ENCODE peak calls at places on chromosomes 3 and 15, in ten cellular contexts. E, I, Z, A, S, M, H, J, D and B are unnamed samples.

GRCh38 chr3:170037463-170038433 is at the start of gene GPR160:
- DNase-seq in E (peak; percentile 97), I (peak; percentile 80), Z (peak; percentile 71), A (peak; percentile 45), S (no peak), M (peak; percentile 15), H (no peak), J (peak; percentile 71), D (peak; percentile 97), B (peak; percentile 89)

GRCh38 chr15:80068578-80068977 is 9.1 kb downstream of the ZFAND6 start:
- DNase-seq in E (no peak), I (no peak), Z (no peak), A (no peak), S (no peak), M (peak; percentile 54), H (peak; percentile 58), J (no peak), D (no peak), B (no peak)

GRCh38 chr15:63977102-63977501 is 69.2 kb downstream of the DAPK2 start:
- DNase-seq in E (no peak), I (no peak), Z (no peak), A (no peak), S (no peak), M (no peak), H (no peak), J (no peak), D (no peak), B (no peak)

GRCh38 chr3:11482024-11482423 is 161.7 kb downstream of the VGLL4 start:
- DNase-seq in E (peak; percentile 22), I (no peak), Z (no peak), A (peak; percentile 87), S (no peak), M (peak; percentile 54), H (no peak), J (peak; percentile 79), D (no peak), B (no peak)

GRCh38 chr3:147895509-147895908 is 486.3 kb downstream of the ZIC1 start:
- DNase-seq in E (no peak), I (no peak), Z (no peak), A (no peak), S (no peak), M (no peak), H (no peak), J (no peak), D (no peak), B (no peak)

GRCh38 chr3:13580256-13581023 is 31.5 kb downstream of the FBLN2 start:
- DNase-seq in E (peak; percentile 45), I (no peak), Z (no peak), A (no peak), S (no peak), M (no peak), H (no peak), J (no peak), D (peak; percentile 41), B (no peak)

GRCh38 chr3:87287025-87287424 is 10.6 kb upstream of the POU1F1 start:
- DNase-seq in E (no peak), I (no peak), Z (no peak), A (no peak), S (no peak), M (peak; percentile 53), H (peak; percentile 63), J (no peak), D (no peak), B (no peak)

GRCh38 chr3:129398803-129399144 is 29.7 kb downstream of the EFCAB12 start:
- DNase-seq in E (no peak), I (peak; percentile 25), Z (no peak), A (no peak), S (no peak), M (peak; percentile 29), H (no peak), J (no peak), D (peak; percentile 35), B (no peak)

GRCh38 chr15:77185242-77185785 is 114.4 kb upstream of the TSPAN3 start:
- DNase-seq in E (no peak), I (no peak), Z (no peak), A (no peak), S (no peak), M (no peak), H (no peak), J (no peak), D (no peak), B (no peak)

GRCh38 chr15:77183066-77183465 is 112.2 kb upstream of the TSPAN3 start:
- DNase-seq in E (no peak), I (no peak), Z (no peak), A (no peak), S (no peak), M (no peak), H (no peak), J (no peak), D (no peak), B (no peak)

GRCh38 chr15:77187751-77188464 is 117.0 kb upstream of the TSPAN3 start:
- DNase-seq in E (no peak), I (no peak), Z (no peak), A (no peak), S (no peak), M (peak; percentile 47), H (peak; percentile 30), J (no peak), D (no peak), B (no peak)

GRCh38 chr15:77191230-77191834 is 120.4 kb upstream of the TSPAN3 start:
- DNase-seq in E (no peak), I (no peak), Z (no peak), A (no peak), S (no peak), M (no peak), H (no peak), J (no peak), D (no peak), B (no peak)

DNA sequence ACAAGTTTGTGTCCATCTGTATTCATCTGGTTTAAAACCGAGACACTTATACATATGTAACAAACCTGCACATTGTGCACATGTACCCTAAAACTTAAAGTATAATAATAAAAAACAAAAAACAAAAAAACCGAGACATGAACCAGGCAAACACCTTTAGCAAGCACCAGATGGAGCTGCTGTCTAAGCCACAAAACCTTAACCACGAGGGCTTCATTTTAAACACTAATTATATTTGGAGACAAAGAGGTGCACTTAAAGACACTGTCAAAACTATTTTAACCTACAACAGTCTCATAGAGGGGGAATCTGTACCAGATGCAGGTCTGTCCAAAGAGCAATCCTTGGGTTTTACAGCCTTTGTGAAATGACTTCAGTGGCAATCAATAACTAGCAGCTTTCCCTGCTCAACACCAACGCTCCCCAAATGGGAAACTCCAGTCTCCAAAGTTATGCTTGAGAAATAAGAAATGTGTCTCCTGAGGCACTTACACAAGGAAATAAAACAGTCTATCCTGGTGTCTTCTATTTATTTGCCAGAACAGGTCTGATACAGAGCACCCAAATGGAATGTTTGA is 115.7 kb upstream of the TSPAN3 start:
- DNase-seq in E (no peak), I (no peak), Z (no peak), A (no peak), S (no peak), M (peak; percentile 47), H (peak; percentile 20), J (no peak), D (peak; percentile 18), B (no peak)
- TF ChIP-seq CTCF in E (peak; percentile 34), I (peak; percentile 28), Z (peak; percentile 16), A (peak; percentile 36), S (no peak), M (peak; percentile 62), H (peak; percentile 50), J (peak; percentile 71), D (no peak), B (peak; percentile 60)

DNA sequence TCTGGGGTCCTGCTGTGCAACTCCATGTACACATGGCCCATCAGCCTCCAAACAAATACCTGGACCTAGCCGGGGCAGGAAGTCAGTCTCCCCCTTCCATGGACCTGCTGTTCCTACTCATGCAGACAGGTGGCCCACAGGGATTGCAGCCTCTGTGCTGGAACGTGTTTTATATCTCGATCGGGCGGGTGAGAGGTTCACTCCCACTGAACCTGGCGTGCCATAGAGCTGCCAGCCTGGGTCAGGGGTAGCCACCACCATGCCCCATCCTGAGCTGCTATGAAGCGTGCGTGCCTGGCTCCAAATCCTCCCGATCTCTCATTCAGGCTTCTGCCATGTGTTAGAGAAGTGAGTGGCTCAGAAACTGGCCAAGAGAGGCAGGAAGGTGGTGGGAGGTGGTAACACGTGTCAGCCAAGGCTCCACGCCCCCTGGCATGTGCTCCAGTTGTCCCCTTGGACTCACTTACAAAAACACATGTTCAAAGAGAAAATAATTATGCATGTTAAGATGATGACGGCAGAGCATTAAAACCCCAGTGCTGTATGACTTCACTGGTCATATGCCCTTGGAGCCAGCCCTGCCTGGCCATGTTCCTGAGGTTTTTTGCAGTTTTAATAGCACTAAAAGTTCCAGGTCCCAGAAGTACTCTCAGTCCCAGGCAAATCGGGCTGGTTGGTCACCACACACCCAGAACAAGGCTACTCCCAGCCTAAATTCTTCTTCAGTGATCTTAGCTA is 30.6 kb downstream of the CTSH start:
- DNase-seq in E (no peak), I (no peak), Z (no peak), A (peak; percentile 72), S (no peak), M (no peak), H (no peak), J (no peak), D (peak; percentile 25), B (no peak)
- TF ChIP-seq CTCF in E (peak; percentile 61), I (no peak), Z (no peak), A (peak; percentile 72), S (peak; percentile 17), M (peak; percentile 29), H (peak; percentile 52), J (peak; percentile 66), D (no peak), B (peak; percentile 44)

GRCh38 chr3:152836269-152836668 is 1.3 kb downstream of the P2RY1 start:
- DNase-seq in E (no peak), I (no peak), Z (no peak), A (no peak), S (no peak), M (no peak), H (no peak), J (no peak), D (no peak), B (no peak)

GRCh38 chr3:152832046-152832445 is 2.9 kb upstream of the P2RY1 start:
- DNase-seq in E (peak; percentile 26), I (no peak), Z (no peak), A (no peak), S (no peak), M (no peak), H (no peak), J (no peak), D (no peak), B (no peak)

GRCh38 chr3:152833089-152833488 is 1.8 kb upstream of the P2RY1 start:
- DNase-seq in E (no peak), I (no peak), Z (no peak), A (no peak), S (no peak), M (no peak), H (no peak), J (no peak), D (no peak), B (no peak)

GRCh38 chr3:152834354-152835310 is at the start of gene P2RY1:
- DNase-seq in E (peak; percentile 92), I (peak; percentile 88), Z (no peak), A (peak; percentile 79), S (no peak), M (peak; percentile 17), H (peak; percentile 42), J (peak; percentile 63), D (peak; percentile 91), B (peak; percentile 72)

DNA sequence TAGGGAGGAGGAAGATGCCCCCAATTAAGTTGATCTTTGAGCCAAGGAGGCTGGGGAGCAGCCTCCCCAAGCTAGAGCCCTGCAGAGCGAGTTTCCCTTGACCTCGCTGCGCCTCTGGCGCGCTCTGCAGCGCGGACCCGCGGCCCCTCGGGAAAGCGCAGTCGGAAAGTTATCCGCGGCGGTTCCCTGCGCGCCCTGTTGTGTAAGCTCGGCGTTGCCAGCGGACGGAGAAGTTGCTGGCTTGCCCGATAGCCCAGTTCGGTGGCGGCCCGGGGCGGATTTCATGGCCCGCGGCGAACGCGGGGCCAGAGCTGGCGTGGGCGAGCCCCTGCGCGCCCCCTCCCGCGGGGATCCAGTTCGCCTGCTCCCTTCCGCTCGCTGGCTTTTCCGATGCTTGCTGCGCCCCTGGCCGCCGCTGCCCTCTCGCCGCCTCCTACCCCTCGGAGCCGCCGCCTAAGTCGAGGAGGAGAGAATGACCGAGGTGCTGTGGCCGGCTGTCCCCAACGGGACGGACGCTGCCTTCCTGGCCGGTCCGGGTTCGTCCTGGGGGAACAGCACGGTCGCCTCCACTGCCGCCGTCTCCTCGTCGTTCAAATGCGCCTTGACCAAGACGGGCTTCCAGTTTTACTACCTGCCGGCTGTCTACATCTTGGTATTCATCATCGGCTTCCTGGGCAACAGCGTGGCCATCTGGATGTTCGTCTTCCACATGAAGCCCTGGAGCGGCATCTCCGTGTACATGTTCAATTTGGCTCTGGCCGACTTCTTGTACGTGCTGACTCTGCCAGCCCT is 576 bp downstream of the P2RY1 start:
- DNase-seq in E (peak; percentile 92), I (peak; percentile 67), Z (no peak), A (peak; percentile 74), S (no peak), M (peak; percentile 4), H (peak; percentile 58), J (peak; percentile 71), D (peak; percentile 81), B (peak; percentile 47)
- TF ChIP-seq CTCF in E (no peak), I (peak; percentile 24), Z (no peak), A (peak; percentile 15), S (no peak), M (no peak), H (no peak), J (peak; percentile 35), D (peak; percentile 52), B (peak; percentile 50)

DNA sequence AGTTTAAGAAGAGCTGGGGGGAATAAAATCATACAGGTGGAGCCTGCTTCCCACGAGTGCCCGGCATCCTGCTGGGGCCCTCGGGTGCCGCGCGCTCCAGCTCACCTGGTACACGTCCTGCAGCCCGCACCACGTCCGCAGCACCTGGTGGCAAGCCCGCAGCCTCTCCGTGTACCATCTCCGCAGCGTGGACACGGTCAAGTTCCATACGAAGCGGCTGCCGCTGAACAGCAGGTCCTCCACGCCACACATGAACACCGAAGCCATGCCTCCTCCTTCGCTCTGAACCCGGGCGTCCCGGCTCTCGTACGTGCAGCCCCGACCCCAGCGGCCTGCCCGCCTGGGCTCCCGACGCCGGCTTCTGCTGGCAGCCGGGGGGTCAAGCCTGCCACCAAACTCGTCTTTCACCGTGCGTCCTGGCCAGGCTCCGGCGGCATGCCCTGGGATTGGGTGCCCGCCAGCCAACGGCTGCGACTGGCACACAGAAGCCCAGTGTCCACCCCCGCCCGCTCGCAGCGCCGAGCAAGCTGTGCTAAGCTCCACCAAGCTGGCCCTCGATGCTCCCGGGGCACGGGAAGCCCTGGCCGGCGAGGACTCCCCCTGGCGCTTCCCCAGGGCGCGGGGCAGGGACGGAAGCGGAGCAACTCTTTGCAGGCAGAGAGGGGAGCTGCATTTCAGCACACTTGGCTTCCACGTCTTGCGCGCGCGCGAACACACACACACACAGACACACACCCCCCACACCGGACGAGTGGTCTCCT is at the start of gene FRMD4B:
- DNase-seq in E (peak; percentile 95), I (peak; percentile 73), Z (no peak), A (peak; percentile 45), S (no peak), M (no peak), H (no peak), J (peak; percentile 85), D (peak; percentile 81), B (peak; percentile 34)
- TF ChIP-seq CTCF in E (peak; percentile 48), I (no peak), Z (no peak), A (no peak), S (no peak), M (no peak), H (no peak), J (peak; percentile 48), D (no peak), B (peak; percentile 39)